ENCODE peak calls at places on chromosomes 3 and 15, in ten cellular contexts. G, H, T, Z, F, K, L, O, B and C are unnamed samples.

GRCh38 chr3:167978071-167978470 is 117.7 kb downstream of the GOLIM4 start:
- DNase-seq in G (no peak), L (peak), O (no peak), T (no peak), H (no peak), K (no peak), B (peak), F (no peak), Z (no peak), C (no peak)

GRCh38 chr3:160686955-160687535 is 10.1 kb downstream of the ARL14 start:
- DNase-seq in H (no peak), L (peak), T (no peak), B (no peak), Z (peak), K (no peak), G (no peak), F (no peak), O (no peak), C (no peak)

GRCh38 chr3:16600771-16601538 is 4.3 kb downstream of the DAZL start:
- DNase-seq in G (peak), L (peak), Z (peak), H (peak), B (peak), T (peak), F (peak), O (peak), K (peak), C (peak)

GRCh38 chr15:85116925-85117646 is 135.4 kb downstream of the PDE8A start:
- DNase-seq in G (no peak), H (peak), Z (peak), B (no peak), F (no peak), O (no peak), L (no peak), T (no peak), K (no peak), C (no peak)

GRCh38 chr15:63759752-63760151 is 74.0 kb downstream of the HERC1 start:
- DNase-seq in Z (no peak), F (no peak), L (no peak), B (no peak), K (no peak), H (no peak), G (no peak), T (no peak), O (no peak), C (no peak)

GRCh38 chr15:43241100-43241499 is 20.3 kb upstream of the EPB42 start:
- DNase-seq in H (no peak), G (no peak), Z (no peak), O (no peak), B (no peak), L (no peak), F (no peak), T (no peak), K (no peak), C (peak)

GRCh38 chr15:55768670-55769185 is 25.8 kb upstream of the PRTG start:
- DNase-seq in G (no peak), B (no peak), K (no peak), Z (no peak), F (no peak), T (no peak), L (no peak), O (no peak), H (no peak), C (no peak)

GRCh38 chr15:25675396-25675795 is 187.7 kb downstream of the ATP10A start:
- DNase-seq in H (no peak), O (no peak), G (no peak), F (no peak), Z (no peak), T (no peak), B (no peak), L (no peak), K (no peak), C (no peak)

GRCh38 chr15:28992996-28993719 is 107.4 kb downstream of the APBA2 start:
- DNase-seq in H (no peak), F (no peak), O (no peak), B (no peak), K (no peak), G (no peak), Z (no peak), T (no peak), L (no peak), C (no peak)

GRCh38 chr15:29936353-29937049 is 114.2 kb upstream of the TJP1 start:
- DNase-seq in O (no peak), T (no peak), K (no peak), L (no peak), H (no peak), F (no peak), G (no peak), Z (peak), B (no peak), C (no peak)

GRCh38 chr15:79811406-79812405 is 85.1 kb downstream of the MTHFS start:
- DNase-seq in H (peak), O (peak), F (no peak), Z (peak), G (peak), K (no peak), L (no peak), T (no peak), B (no peak), C (peak)

GRCh38 chr3:124263168-124263567 is 271.2 kb upstream of the ROPN1 start:
- DNase-seq in B (no peak), L (peak), G (no peak), O (no peak), K (peak), H (peak), Z (peak), T (no peak), F (no peak), C (no peak)

GRCh38 chr3:171620825-171621434 is 160.7 kb upstream of the TNIK start:
- DNase-seq in H (peak), K (peak), B (no peak), Z (peak), F (no peak), L (no peak), G (no peak), T (no peak), O (no peak), C (no peak)

GRCh38 chr3:188673509-188674239 is 498.1 kb upstream of the TPRG1 start:
- DNase-seq in G (no peak), K (peak), F (no peak), O (no peak), T (no peak), L (no peak), B (no peak), H (peak), Z (peak), C (no peak)

GRCh38 chr3:67384790-67385397 is 269.5 kb downstream of the SUCLG2 start:
- DNase-seq in Z (peak), T (peak), G (no peak), B (peak), K (no peak), H (peak), L (peak), F (no peak), O (peak), C (no peak)

GRCh38 chr3:49238274-49239127 is 38.5 kb downstream of the C3orf62 start:
- DNase-seq in Z (peak), H (no peak), G (no peak), B (peak), F (no peak), L (no peak), T (no peak), K (no peak), O (no peak), C (peak)

GRCh38 chr3:141360888-141361598 is 7.3 kb upstream of the ZBTB38 start:
- DNase-seq in B (no peak), F (no peak), H (peak), L (peak), T (no peak), O (no peak), K (peak), Z (peak), G (no peak), C (no peak)

GRCh38 chr15:57892181-57892580 is 173.3 kb downstream of the ALDH1A2 start:
- DNase-seq in Z (peak), G (no peak), T (no peak), B (no peak), H (peak), F (no peak), K (no peak), L (no peak), O (no peak), C (no peak)

GRCh38 chr3:191721390-191721801 is 260.4 kb downstream of the PYDC2 start:
- DNase-seq in F (no peak), G (no peak), L (peak), B (no peak), O (no peak), T (no peak), K (no peak), Z (no peak), H (no peak), C (no peak)

GRCh38 chr15:45473068-45473467 is 49.5 kb downstream of the SLC30A4 start:
- DNase-seq in K (no peak), L (no peak), O (no peak), B (no peak), G (no peak), F (no peak), H (no peak), Z (no peak), T (no peak), C (no peak)

GRCh38 chr3:194782767-194783404 is 97.2 kb downstream of the FAM43A start:
- DNase-seq in O (no peak), T (no peak), B (no peak), L (peak), F (no peak), G (no peak), Z (peak), H (no peak), K (peak), C (no peak)

GRCh38 chr3:151372063-151372820 is 12.3 kb downstream of the P2RY12 start:
- DNase-seq in F (no peak), K (no peak), G (no peak), O (no peak), H (no peak), L (no peak), T (no peak), B (no peak), Z (peak), C (no peak)

GRCh38 chr3:194830978-194831377 is 145.3 kb downstream of the FAM43A start:
- DNase-seq in G (no peak), Z (no peak), H (no peak), T (no peak), O (no peak), B (no peak), L (no peak), K (no peak), F (no peak), C (no peak)

GRCh38 chr15:40238927-40239591 is at the start of gene PAK6:
- DNase-seq in H (peak), T (no peak), Z (peak), L (peak), B (no peak), G (peak), K (no peak), F (no peak), O (no peak), C (peak)

GRCh38 chr3:16423947-16424673 is 89.4 kb downstream of the RFTN1 start:
- DNase-seq in O (no peak), B (no peak), F (no peak), H (no peak), Z (no peak), K (no peak), T (no peak), L (no peak), G (no peak), C (no peak)

GRCh38 chr15:41284425-41285177 is 47.8 kb downstream of the OIP5 start:
- DNase-seq in O (no peak), H (peak), B (no peak), Z (peak), T (no peak), G (no peak), L (peak), K (no peak), F (no peak), C (peak)

GRCh38 chr15:76837474-76837873 is 67.7 kb downstream of the SCAPER start:
- DNase-seq in Z (peak), K (no peak), G (no peak), B (no peak), O (no peak), L (no peak), T (no peak), H (no peak), F (no peak), C (no peak)

GRCh38 chr3:72953325-72953956 is 43.2 kb upstream of the PPP4R2 start:
- DNase-seq in F (no peak), T (no peak), K (no peak), O (no peak), L (no peak), Z (peak), H (no peak), G (no peak), B (no peak), C (no peak)

GRCh38 chr3:59237121-59237520 is 187.3 kb upstream of the CFAP20DC start:
- DNase-seq in G (no peak), F (no peak), K (no peak), O (no peak), B (no peak), T (no peak), Z (no peak), L (no peak), H (peak), C (no peak)

GRCh38 chr15:51776952-51777574 is 25.7 kb downstream of the TMOD2 start:
- DNase-seq in H (peak), K (no peak), F (peak), L (peak), T (peak), O (no peak), Z (peak), B (peak), G (no peak), C (peak)

GRCh38 chr15:53872410-53872809 is 105.8 kb upstream of the UNC13C start:
- DNase-seq in O (no peak), Z (no peak), T (no peak), K (no peak), L (no peak), H (peak), G (no peak), B (no peak), F (no peak), C (no peak)

GRCh38 chr15:69713726-69714559 is 261.3 kb downstream of the RPLP1 start:
- DNase-seq in L (peak), H (peak), K (no peak), B (no peak), G (no peak), O (no peak), Z (no peak), T (peak), F (peak), C (no peak)

GRCh38 chr15:83559310-83559966 is 94.5 kb upstream of the ADAMTSL3 start:
- DNase-seq in H (peak), T (no peak), F (no peak), G (no peak), Z (peak), B (no peak), O (no peak), L (peak), K (peak), C (peak)

GRCh38 chr15:59170295-59170881 is 36.3 kb upstream of the LDHAL6B start:
- DNase-seq in K (no peak), H (peak), O (peak), B (no peak), T (no peak), Z (peak), G (peak), L (peak), F (no peak), C (peak)

GRCh38 chr3:111534701-111535100 is 7.3 kb upstream of the CD96 start:
- DNase-seq in K (no peak), G (no peak), T (no peak), F (no peak), H (peak), B (no peak), L (no peak), O (no peak), Z (peak), C (no peak)

GRCh38 chr3:143239026-143239425 is 119.5 kb downstream of the CHST2 start:
- DNase-seq in H (peak), T (no peak), Z (peak), K (peak), L (no peak), B (no peak), G (no peak), F (no peak), O (no peak), C (no peak)

GRCh38 chr3:111151438-111151837 is 79.8 kb downstream of the NECTIN3 start:
- DNase-seq in H (peak), Z (peak), K (peak), B (no peak), T (no peak), O (no peak), L (no peak), G (no peak), F (no peak), C (no peak)

GRCh38 chr3:17070560-17070959 is 185.8 kb downstream of the PLCL2 start:
- DNase-seq in H (no peak), L (peak), F (no peak), G (no peak), B (no peak), K (no peak), T (no peak), O (peak), Z (peak), C (no peak)